ENCODE peak calls at places on chromosomes 7 and 10, in six cellular contexts. One of them, this sample, is unnamed.
A peak's percentile ranks its signal among the peaks of the same experiment; 100 is the strongest.

GRCh38 chr10:92291610-92291859 is 568 bp downstream of the MARCHF5 start:
- ATAC-seq in T-helper 17 cell: no peak
- ATAC-seq in left cardiac atrium: no peak
- ATAC-seq in activated naive CD8-positive, alpha-beta T cell treated with anti-CD3 and anti-CD28 coated beads, Interleukin-2, amount 10 ng/mL, durations not matched to agents 7 days and 5 days: no peak
- ATAC-seq in CD8-positive, alpha-beta T cell: peak; percentile 3
- ATAC-seq in activated CD8-positive, alpha-beta memory T cell treated with anti-CD3 and anti-CD28 coated beads, Interleukin-2, amount 10 ng/mL, durations not matched to agents 7 days and 5 days: no peak
- ATAC-seq in this sample: no peak

GRCh38 chr7:73683916-73684693 is 708 bp downstream of the BUD23 start:
- ATAC-seq in activated CD8-positive, alpha-beta memory T cell treated with anti-CD3 and anti-CD28 coated beads, Interleukin-2, amount 10 ng/mL, durations not matched to agents 7 days and 5 days: peak; percentile 1
- ATAC-seq in CD8-positive, alpha-beta T cell: peak; percentile 1
- ATAC-seq in T-helper 17 cell: peak; percentile 2
- ATAC-seq in activated naive CD8-positive, alpha-beta T cell treated with anti-CD3 and anti-CD28 coated beads, Interleukin-2, amount 10 ng/mL, durations not matched to agents 7 days and 5 days: peak; percentile 0
- ATAC-seq in left cardiac atrium: no peak
- ATAC-seq in this sample: no peak

GRCh38 chr7:121303422-121304171 is 25.2 kb upstream of the WNT16 start:
- ATAC-seq in left cardiac atrium: no peak
- ATAC-seq in activated naive CD8-positive, alpha-beta T cell treated with anti-CD3 and anti-CD28 coated beads, Interleukin-2, amount 10 ng/mL, durations not matched to agents 7 days and 5 days: no peak
- ATAC-seq in activated CD8-positive, alpha-beta memory T cell treated with anti-CD3 and anti-CD28 coated beads, Interleukin-2, amount 10 ng/mL, durations not matched to agents 7 days and 5 days: no peak
- ATAC-seq in CD8-positive, alpha-beta T cell: no peak
- ATAC-seq in T-helper 17 cell: no peak
- ATAC-seq in this sample: no peak

GRCh38 chr10:2957785-2958184 is 109.6 kb upstream of the PFKP start:
- ATAC-seq in T-helper 17 cell: no peak
- ATAC-seq in activated CD8-positive, alpha-beta memory T cell treated with anti-CD3 and anti-CD28 coated beads, Interleukin-2, amount 10 ng/mL, durations not matched to agents 7 days and 5 days: no peak
- ATAC-seq in CD8-positive, alpha-beta T cell: no peak
- ATAC-seq in activated naive CD8-positive, alpha-beta T cell treated with anti-CD3 and anti-CD28 coated beads, Interleukin-2, amount 10 ng/mL, durations not matched to agents 7 days and 5 days: no peak
- ATAC-seq in left cardiac atrium: no peak
- ATAC-seq in this sample: no peak

GRCh38 chr10:97089209-97089865 is 96.4 kb downstream of the SLIT1 start:
- ATAC-seq in activated naive CD8-positive, alpha-beta T cell treated with anti-CD3 and anti-CD28 coated beads, Interleukin-2, amount 10 ng/mL, durations not matched to agents 7 days and 5 days: no peak
- ATAC-seq in T-helper 17 cell: no peak
- ATAC-seq in activated CD8-positive, alpha-beta memory T cell treated with anti-CD3 and anti-CD28 coated beads, Interleukin-2, amount 10 ng/mL, durations not matched to agents 7 days and 5 days: no peak
- ATAC-seq in left cardiac atrium: peak; percentile 70
- ATAC-seq in CD8-positive, alpha-beta T cell: no peak
- ATAC-seq in this sample: no peak

GRCh38 chr7:42071372-42072261 is 165.4 kb downstream of the GLI3 start:
- ATAC-seq in left cardiac atrium: no peak
- ATAC-seq in CD8-positive, alpha-beta T cell: no peak
- ATAC-seq in T-helper 17 cell: no peak
- ATAC-seq in activated naive CD8-positive, alpha-beta T cell treated with anti-CD3 and anti-CD28 coated beads, Interleukin-2, amount 10 ng/mL, durations not matched to agents 7 days and 5 days: no peak
- ATAC-seq in activated CD8-positive, alpha-beta memory T cell treated with anti-CD3 and anti-CD28 coated beads, Interleukin-2, amount 10 ng/mL, durations not matched to agents 7 days and 5 days: no peak
- ATAC-seq in this sample: no peak

GRCh38 chr7:20276705-20277472 is 53.8 kb upstream of the ITGB8 start:
- ATAC-seq in activated naive CD8-positive, alpha-beta T cell treated with anti-CD3 and anti-CD28 coated beads, Interleukin-2, amount 10 ng/mL, durations not matched to agents 7 days and 5 days: peak; percentile 54
- ATAC-seq in left cardiac atrium: no peak
- ATAC-seq in T-helper 17 cell: no peak
- ATAC-seq in CD8-positive, alpha-beta T cell: no peak
- ATAC-seq in activated CD8-positive, alpha-beta memory T cell treated with anti-CD3 and anti-CD28 coated beads, Interleukin-2, amount 10 ng/mL, durations not matched to agents 7 days and 5 days: peak; percentile 48
- ATAC-seq in this sample: no peak

GRCh38 chr10:62795093-62795492 is 9.4 kb upstream of the ADO start:
- ATAC-seq in activated CD8-positive, alpha-beta memory T cell treated with anti-CD3 and anti-CD28 coated beads, Interleukin-2, amount 10 ng/mL, durations not matched to agents 7 days and 5 days: no peak
- ATAC-seq in activated naive CD8-positive, alpha-beta T cell treated with anti-CD3 and anti-CD28 coated beads, Interleukin-2, amount 10 ng/mL, durations not matched to agents 7 days and 5 days: no peak
- ATAC-seq in CD8-positive, alpha-beta T cell: no peak
- ATAC-seq in T-helper 17 cell: no peak
- ATAC-seq in left cardiac atrium: peak; percentile 24
- ATAC-seq in this sample: no peak

GRCh38 chr7:29552392-29552791 is 11.2 kb upstream of the PRR15 start:
- ATAC-seq in CD8-positive, alpha-beta T cell: no peak
- ATAC-seq in left cardiac atrium: no peak
- ATAC-seq in T-helper 17 cell: no peak
- ATAC-seq in activated CD8-positive, alpha-beta memory T cell treated with anti-CD3 and anti-CD28 coated beads, Interleukin-2, amount 10 ng/mL, durations not matched to agents 7 days and 5 days: no peak
- ATAC-seq in activated naive CD8-positive, alpha-beta T cell treated with anti-CD3 and anti-CD28 coated beads, Interleukin-2, amount 10 ng/mL, durations not matched to agents 7 days and 5 days: no peak
- ATAC-seq in this sample: no peak

GRCh38 chr10:98258683-98259454 is 9.1 kb downstream of the LOXL4 start:
- ATAC-seq in activated naive CD8-positive, alpha-beta T cell treated with anti-CD3 and anti-CD28 coated beads, Interleukin-2, amount 10 ng/mL, durations not matched to agents 7 days and 5 days: no peak
- ATAC-seq in T-helper 17 cell: no peak
- ATAC-seq in activated CD8-positive, alpha-beta memory T cell treated with anti-CD3 and anti-CD28 coated beads, Interleukin-2, amount 10 ng/mL, durations not matched to agents 7 days and 5 days: no peak
- ATAC-seq in left cardiac atrium: no peak
- ATAC-seq in CD8-positive, alpha-beta T cell: no peak
- ATAC-seq in this sample: no peak

GRCh38 chr7:113320419-113320818 is 202.1 kb upstream of the SMIM30 start:
- ATAC-seq in CD8-positive, alpha-beta T cell: no peak
- ATAC-seq in left cardiac atrium: no peak
- ATAC-seq in activated CD8-positive, alpha-beta memory T cell treated with anti-CD3 and anti-CD28 coated beads, Interleukin-2, amount 10 ng/mL, durations not matched to agents 7 days and 5 days: no peak
- ATAC-seq in activated naive CD8-positive, alpha-beta T cell treated with anti-CD3 and anti-CD28 coated beads, Interleukin-2, amount 10 ng/mL, durations not matched to agents 7 days and 5 days: no peak
- ATAC-seq in T-helper 17 cell: no peak
- ATAC-seq in this sample: no peak

GRCh38 chr10:28214185-28214584 is 88.7 kb downstream of the MPP7 start:
- ATAC-seq in CD8-positive, alpha-beta T cell: no peak
- ATAC-seq in left cardiac atrium: no peak
- ATAC-seq in activated CD8-positive, alpha-beta memory T cell treated with anti-CD3 and anti-CD28 coated beads, Interleukin-2, amount 10 ng/mL, durations not matched to agents 7 days and 5 days: no peak
- ATAC-seq in activated naive CD8-positive, alpha-beta T cell treated with anti-CD3 and anti-CD28 coated beads, Interleukin-2, amount 10 ng/mL, durations not matched to agents 7 days and 5 days: no peak
- ATAC-seq in T-helper 17 cell: no peak
- ATAC-seq in this sample: no peak

GRCh38 chr7:3229904-3230470 is 71.1 kb upstream of the SDK1 start:
- ATAC-seq in activated naive CD8-positive, alpha-beta T cell treated with anti-CD3 and anti-CD28 coated beads, Interleukin-2, amount 10 ng/mL, durations not matched to agents 7 days and 5 days: no peak
- ATAC-seq in activated CD8-positive, alpha-beta memory T cell treated with anti-CD3 and anti-CD28 coated beads, Interleukin-2, amount 10 ng/mL, durations not matched to agents 7 days and 5 days: no peak
- ATAC-seq in CD8-positive, alpha-beta T cell: no peak
- ATAC-seq in T-helper 17 cell: no peak
- ATAC-seq in left cardiac atrium: no peak
- ATAC-seq in this sample: no peak

GRCh38 chr10:32371101-32371500 is 24.1 kb upstream of the EPC1 start:
- ATAC-seq in left cardiac atrium: peak; percentile 75
- ATAC-seq in CD8-positive, alpha-beta T cell: no peak
- ATAC-seq in T-helper 17 cell: no peak
- ATAC-seq in activated naive CD8-positive, alpha-beta T cell treated with anti-CD3 and anti-CD28 coated beads, Interleukin-2, amount 10 ng/mL, durations not matched to agents 7 days and 5 days: no peak
- ATAC-seq in activated CD8-positive, alpha-beta memory T cell treated with anti-CD3 and anti-CD28 coated beads, Interleukin-2, amount 10 ng/mL, durations not matched to agents 7 days and 5 days: no peak
- ATAC-seq in this sample: no peak

GRCh38 chr7:66575398-66575797 is 53.3 kb upstream of the KCTD7 start:
- ATAC-seq in activated CD8-positive, alpha-beta memory T cell treated with anti-CD3 and anti-CD28 coated beads, Interleukin-2, amount 10 ng/mL, durations not matched to agents 7 days and 5 days: no peak
- ATAC-seq in T-helper 17 cell: no peak
- ATAC-seq in left cardiac atrium: no peak
- ATAC-seq in activated naive CD8-positive, alpha-beta T cell treated with anti-CD3 and anti-CD28 coated beads, Interleukin-2, amount 10 ng/mL, durations not matched to agents 7 days and 5 days: peak; percentile 22
- ATAC-seq in CD8-positive, alpha-beta T cell: no peak
- ATAC-seq in this sample: no peak

GRCh38 chr7:114934758-114935157 is 12.9 kb downstream of the MDFIC start:
- ATAC-seq in left cardiac atrium: no peak
- ATAC-seq in activated naive CD8-positive, alpha-beta T cell treated with anti-CD3 and anti-CD28 coated beads, Interleukin-2, amount 10 ng/mL, durations not matched to agents 7 days and 5 days: no peak
- ATAC-seq in activated CD8-positive, alpha-beta memory T cell treated with anti-CD3 and anti-CD28 coated beads, Interleukin-2, amount 10 ng/mL, durations not matched to agents 7 days and 5 days: no peak
- ATAC-seq in T-helper 17 cell: no peak
- ATAC-seq in CD8-positive, alpha-beta T cell: no peak
- ATAC-seq in this sample: no peak

GRCh38 chr7:108537229-108537628 is 11.3 kb upstream of the PNPLA8 start:
- ATAC-seq in activated CD8-positive, alpha-beta memory T cell treated with anti-CD3 and anti-CD28 coated beads, Interleukin-2, amount 10 ng/mL, durations not matched to agents 7 days and 5 days: no peak
- ATAC-seq in left cardiac atrium: no peak
- ATAC-seq in CD8-positive, alpha-beta T cell: no peak
- ATAC-seq in activated naive CD8-positive, alpha-beta T cell treated with anti-CD3 and anti-CD28 coated beads, Interleukin-2, amount 10 ng/mL, durations not matched to agents 7 days and 5 days: no peak
- ATAC-seq in T-helper 17 cell: no peak
- ATAC-seq in this sample: no peak

GRCh38 chr7:50832744-50833143 is 50.0 kb upstream of the GRB10 start:
- ATAC-seq in left cardiac atrium: no peak
- ATAC-seq in activated CD8-positive, alpha-beta memory T cell treated with anti-CD3 and anti-CD28 coated beads, Interleukin-2, amount 10 ng/mL, durations not matched to agents 7 days and 5 days: peak; percentile 88
- ATAC-seq in T-helper 17 cell: no peak
- ATAC-seq in CD8-positive, alpha-beta T cell: no peak
- ATAC-seq in activated naive CD8-positive, alpha-beta T cell treated with anti-CD3 and anti-CD28 coated beads, Interleukin-2, amount 10 ng/mL, durations not matched to agents 7 days and 5 days: peak; percentile 52
- ATAC-seq in this sample: no peak

GRCh38 chr10:47023237-47024045 is 112.2 kb downstream of the PTPN20 start:
- ATAC-seq in activated naive CD8-positive, alpha-beta T cell treated with anti-CD3 and anti-CD28 coated beads, Interleukin-2, amount 10 ng/mL, durations not matched to agents 7 days and 5 days: no peak
- ATAC-seq in T-helper 17 cell: no peak
- ATAC-seq in left cardiac atrium: peak; percentile 19
- ATAC-seq in activated CD8-positive, alpha-beta memory T cell treated with anti-CD3 and anti-CD28 coated beads, Interleukin-2, amount 10 ng/mL, durations not matched to agents 7 days and 5 days: no peak
- ATAC-seq in CD8-positive, alpha-beta T cell: no peak
- ATAC-seq in this sample: no peak

GRCh38 chr7:5320391-5320790 is 37.6 kb downstream of the SLC29A4 start:
- ATAC-seq in activated naive CD8-positive, alpha-beta T cell treated with anti-CD3 and anti-CD28 coated beads, Interleukin-2, amount 10 ng/mL, durations not matched to agents 7 days and 5 days: no peak
- ATAC-seq in T-helper 17 cell: no peak
- ATAC-seq in left cardiac atrium: no peak
- ATAC-seq in CD8-positive, alpha-beta T cell: no peak
- ATAC-seq in activated CD8-positive, alpha-beta memory T cell treated with anti-CD3 and anti-CD28 coated beads, Interleukin-2, amount 10 ng/mL, durations not matched to agents 7 days and 5 days: no peak
- ATAC-seq in this sample: no peak

GRCh38 chr10:119022846-119023552 is 6.5 kb upstream of the NANOS1 start:
- ATAC-seq in left cardiac atrium: no peak
- ATAC-seq in activated naive CD8-positive, alpha-beta T cell treated with anti-CD3 and anti-CD28 coated beads, Interleukin-2, amount 10 ng/mL, durations not matched to agents 7 days and 5 days: no peak
- ATAC-seq in T-helper 17 cell: no peak
- ATAC-seq in CD8-positive, alpha-beta T cell: no peak
- ATAC-seq in activated CD8-positive, alpha-beta memory T cell treated with anti-CD3 and anti-CD28 coated beads, Interleukin-2, amount 10 ng/mL, durations not matched to agents 7 days and 5 days: no peak
- ATAC-seq in this sample: no peak

GRCh38 chr10:4685495-4685894 is 140.5 kb upstream of the AKR1E2 start:
- ATAC-seq in CD8-positive, alpha-beta T cell: no peak
- ATAC-seq in left cardiac atrium: peak; percentile 21
- ATAC-seq in T-helper 17 cell: no peak
- ATAC-seq in activated CD8-positive, alpha-beta memory T cell treated with anti-CD3 and anti-CD28 coated beads, Interleukin-2, amount 10 ng/mL, durations not matched to agents 7 days and 5 days: no peak
- ATAC-seq in activated naive CD8-positive, alpha-beta T cell treated with anti-CD3 and anti-CD28 coated beads, Interleukin-2, amount 10 ng/mL, durations not matched to agents 7 days and 5 days: no peak
- ATAC-seq in this sample: no peak

GRCh38 chr10:4119107-4119506 is 334.1 kb upstream of the KLF6 start:
- ATAC-seq in activated naive CD8-positive, alpha-beta T cell treated with anti-CD3 and anti-CD28 coated beads, Interleukin-2, amount 10 ng/mL, durations not matched to agents 7 days and 5 days: no peak
- ATAC-seq in activated CD8-positive, alpha-beta memory T cell treated with anti-CD3 and anti-CD28 coated beads, Interleukin-2, amount 10 ng/mL, durations not matched to agents 7 days and 5 days: no peak
- ATAC-seq in T-helper 17 cell: no peak
- ATAC-seq in CD8-positive, alpha-beta T cell: no peak
- ATAC-seq in left cardiac atrium: no peak
- ATAC-seq in this sample: no peak

GRCh38 chr10:75032813-75033212 is 78.6 kb upstream of the SAMD8 start:
- ATAC-seq in CD8-positive, alpha-beta T cell: no peak
- ATAC-seq in T-helper 17 cell: no peak
- ATAC-seq in activated CD8-positive, alpha-beta memory T cell treated with anti-CD3 and anti-CD28 coated beads, Interleukin-2, amount 10 ng/mL, durations not matched to agents 7 days and 5 days: no peak
- ATAC-seq in activated naive CD8-positive, alpha-beta T cell treated with anti-CD3 and anti-CD28 coated beads, Interleukin-2, amount 10 ng/mL, durations not matched to agents 7 days and 5 days: no peak
- ATAC-seq in left cardiac atrium: no peak
- ATAC-seq in this sample: no peak

GRCh38 chr7:111638048-111638447 is 75.8 kb upstream of the IMMP2L start:
- ATAC-seq in activated naive CD8-positive, alpha-beta T cell treated with anti-CD3 and anti-CD28 coated beads, Interleukin-2, amount 10 ng/mL, durations not matched to agents 7 days and 5 days: no peak
- ATAC-seq in T-helper 17 cell: no peak
- ATAC-seq in left cardiac atrium: peak; percentile 25
- ATAC-seq in activated CD8-positive, alpha-beta memory T cell treated with anti-CD3 and anti-CD28 coated beads, Interleukin-2, amount 10 ng/mL, durations not matched to agents 7 days and 5 days: no peak
- ATAC-seq in CD8-positive, alpha-beta T cell: no peak
- ATAC-seq in this sample: no peak